ENCODE peak calls at places on chromosomes 11 and 22, in six cellular contexts. A is PC-9; Z is left ventricle myocardium inferior; J is CD8-positive, alpha-beta T cell; U is breast epithelium; S is stomach. H is an unnamed sample. For H3K36me3, the result is how much of the 10 kb centered on the place peaks cover.

GRCh38 chr11:221998-222789 is 13.9 kb downstream of the SIRT3 start:
- DNase-seq in Z (no peak), A (no peak), U (peak), S (no peak), J (no peak), H (no peak)

GRCh38 chr11:63896071-63896470 is 20.9 kb downstream of the RCOR2 start:
- DNase-seq in S (peak), J (no peak), U (no peak), Z (no peak), A (no peak), H (no peak)

GRCh38 chr11:94519478-94520084 is 7.3 kb downstream of the C11orf97 start:
- DNase-seq in Z (no peak), U (no peak), J (no peak), S (no peak), A (no peak), H (no peak)

GRCh38 chr22:46023558-46023981 is 46.6 kb upstream of the WNT7B start:
- DNase-seq in U (peak), A (no peak), S (no peak), Z (peak), J (no peak), H (no peak)

GRCh38 chr11:122367809-122368231 is 251.8 kb upstream of the BLID start:
- DNase-seq in U (no peak), A (no peak), Z (no peak), J (no peak), S (no peak), H (no peak)

GRCh38 chr11:72111803-72112540 is 523 bp downstream of the ANAPC15 start:
- DNase-seq in Z (peak), J (peak), S (peak), U (peak), A (peak), H (peak)

GRCh38 chr11:72684236-72684912 is 10.2 kb upstream of the PDE2A start:
- DNase-seq in S (peak), A (peak), Z (peak), J (no peak), U (peak), H (peak)

GRCh38 chr11:37370817-37371216 is 772.8 kb upstream of the RAG2 start:
- DNase-seq in J (no peak), Z (no peak), U (no peak), A (no peak), S (no peak), H (no peak)

GRCh38 chr11:128701086-128701485 is 7.2 kb downstream of the FLI1 start:
- DNase-seq in J (no peak), A (no peak), U (no peak), Z (no peak), S (no peak), H (no peak)

GRCh38 chr11:65571940-65572339 is 398 bp upstream of the FAM89B start:
- DNase-seq in U (no peak), Z (no peak), A (peak), J (no peak), S (peak), H (no peak)

GRCh38 chr11:127055240-127055639 is 54.7 kb upstream of the KIRREL3 start:
- DNase-seq in Z (no peak), U (no peak), A (no peak), J (no peak), S (no peak), H (no peak)

GRCh38 chr11:94987378-94987777 is 13.9 kb downstream of the KDM4D start:
- DNase-seq in J (no peak), S (no peak), A (no peak), Z (no peak), U (no peak), H (no peak)

GRCh38 chr22:26671317-26672059 is 14.1 kb downstream of the MIAT start:
- DNase-seq in S (peak), J (peak), A (no peak), U (no peak), Z (no peak), H (peak)

GRCh38 chr11:45097721-45098493 is 48.5 kb upstream of the PRDM11 start:
- DNase-seq in U (peak), J (no peak), A (no peak), Z (no peak), S (no peak), H (peak)

GRCh38 chr11:8841899-8842298 is 69.1 kb upstream of the AKIP1 start:
- DNase-seq in A (no peak), S (no peak), Z (no peak), J (no peak), U (no peak), H (no peak)

GRCh38 chr22:36143066-36143815 is 17.3 kb downstream of the APOL3 start:
- DNase-seq in Z (no peak), A (no peak), J (no peak), S (no peak), U (no peak), H (no peak)

GRCh38 chr11:1059759-1060158 is 14.9 kb upstream of the MUC2 start:
- DNase-seq in U (no peak), Z (no peak), A (no peak), S (no peak), J (no peak), H (no peak)

GRCh38 chr11:58652726-58653280 is 30.3 kb downstream of the CNTF start:
- DNase-seq in S (no peak), J (no peak), U (no peak), A (no peak), Z (no peak), H (no peak)

GRCh38 chr11:15692739-15693138 is 578.0 kb downstream of the INSC start:
- DNase-seq in A (no peak), J (no peak), U (no peak), S (no peak), Z (no peak), H (no peak)

GRCh38 chr11:96341237-96342130 is 1.5 kb downstream of the MAML2 start:
- DNase-seq in A (peak), S (peak), U (peak), J (peak), Z (peak), H (peak)

GRCh38 chr11:70029115-70029830 is 48.8 kb upstream of the ANO1 start:
- DNase-seq in Z (no peak), U (no peak), A (no peak), S (no peak), J (no peak), H (no peak)

GRCh38 chr11:80495116-80495515 is 1054.3 kb upstream of the TENM4 start:
- DNase-seq in J (no peak), Z (no peak), A (no peak), U (no peak), S (no peak), H (no peak)

GRCh38 chr22:29503811-29504372 is 23.9 kb downstream of the NEFH start:
- DNase-seq in J (no peak), U (no peak), S (no peak), A (no peak), Z (peak), H (no peak)

GRCh38 chr11:43802509-43802908 is 78.1 kb upstream of the ALKBH3 start:
- DNase-seq in S (no peak), Z (no peak), A (no peak), U (no peak), J (no peak), H (no peak)

GRCh38 chr11:77668760-77669159 is 31.2 kb upstream of the CLNS1A start:
- DNase-seq in Z (no peak), A (no peak), J (no peak), U (no peak), S (no peak), H (no peak)

GRCh38 chr11:77665240-77665965 is 27.8 kb upstream of the CLNS1A start:
- DNase-seq in U (no peak), Z (no peak), J (no peak), S (no peak), A (no peak), H (no peak)

GRCh38 chr11:77672276-77672675 is 34.7 kb upstream of the CLNS1A start:
- DNase-seq in Z (no peak), S (no peak), A (no peak), J (no peak), U (no peak), H (peak)

DNA sequence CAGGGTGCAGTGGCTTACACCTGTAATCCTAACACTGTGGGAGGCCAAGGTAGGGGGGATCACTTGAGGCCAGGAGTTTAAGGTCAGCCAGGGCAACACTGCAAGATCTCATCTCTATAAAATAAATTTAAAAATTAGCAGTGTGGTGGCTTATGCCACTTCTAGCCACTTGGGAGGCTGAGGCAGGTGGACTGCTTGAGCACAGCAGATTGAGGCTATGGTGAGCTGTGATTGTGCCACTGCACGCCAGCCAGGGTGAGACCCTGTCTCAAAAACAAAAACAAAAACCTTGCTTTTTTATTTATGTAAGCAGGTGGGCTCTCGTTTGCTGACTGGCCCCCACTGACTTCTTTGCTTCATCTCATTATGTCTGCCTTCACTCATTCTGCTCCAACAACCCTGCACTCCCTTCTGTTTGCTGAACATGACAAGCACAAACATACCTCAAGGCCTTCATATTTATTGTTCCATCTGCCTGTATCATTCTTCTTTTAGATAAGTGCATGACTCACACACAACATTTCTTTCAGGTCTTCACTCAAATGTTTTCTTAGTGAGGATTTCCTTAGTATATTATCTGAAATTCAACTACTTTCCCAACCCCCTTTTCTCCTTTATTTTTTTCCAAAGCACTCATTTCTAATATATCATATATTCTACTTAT is 32.4 kb upstream of the CLNS1A start:
- DNase-seq in S (no peak), A (no peak), J (no peak), U (no peak), Z (no peak), H (no peak)
- H3K36me3 ChIP-seq in S (half or more), A (half or more), J (under half), U (under half), Z (half or more), H (under half)

GRCh38 chr11:11788067-11788710 is 53.6 kb upstream of the USP47 start:
- DNase-seq in J (no peak), Z (no peak), A (no peak), U (no peak), S (no peak), H (no peak)

GRCh38 chr11:11789735-11790369 is 51.9 kb upstream of the USP47 start:
- DNase-seq in S (no peak), Z (no peak), A (no peak), J (no peak), U (no peak), H (no peak)

GRCh38 chr11:11786234-11786633 is 55.5 kb upstream of the USP47 start:
- DNase-seq in U (no peak), Z (no peak), S (no peak), J (no peak), A (no peak), H (no peak)

GRCh38 chr11:11787305-11788066 is 54.3 kb upstream of the USP47 start:
- DNase-seq in Z (peak), S (peak), J (peak), U (peak), A (peak), H (peak)

GRCh38 chr11:11786771-11787170 is 55.0 kb upstream of the USP47 start:
- DNase-seq in A (no peak), Z (no peak), S (no peak), J (no peak), U (no peak), H (no peak)
- TF ChIP-seq CTCF in A (peak), Z (peak), S (peak), J (no peak), U (peak), H (no peak)

GRCh38 chr22:44461614-44462013 is 36.4 kb downstream of the RTL6 start:
- DNase-seq in U (no peak), J (no peak), A (no peak), S (no peak), Z (no peak), H (no peak)

GRCh38 chr22:44462246-44463015 is 35.6 kb downstream of the RTL6 start:
- DNase-seq in U (no peak), A (no peak), J (no peak), Z (no peak), S (peak), H (no peak)

GRCh38 chr22:44463151-44463550 is 34.9 kb downstream of the RTL6 start:
- DNase-seq in Z (no peak), A (no peak), J (no peak), S (no peak), U (no peak), H (no peak)

GRCh38 chr22:44465563-44465962 is 32.5 kb downstream of the RTL6 start:
- DNase-seq in U (no peak), J (no peak), A (no peak), Z (no peak), S (no peak), H (no peak)

DNA sequence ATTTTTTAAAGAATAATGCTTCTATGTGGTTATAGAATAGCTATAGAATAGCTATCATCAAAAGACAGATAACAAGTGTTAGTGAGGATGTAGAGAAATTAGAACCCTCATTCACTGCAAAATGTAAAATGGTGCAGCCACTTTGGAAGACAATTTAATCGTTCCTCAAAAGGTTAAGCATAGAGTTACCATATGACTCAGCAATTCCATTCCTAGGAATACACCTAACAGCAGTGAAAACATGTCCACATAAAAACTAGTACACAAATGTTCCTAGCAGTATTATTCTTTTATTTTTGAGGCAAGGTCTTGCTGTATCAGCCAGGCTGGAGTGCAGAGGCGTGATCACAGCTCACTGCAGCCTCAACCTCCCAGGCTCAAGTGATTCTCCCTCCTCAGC is 34.0 kb downstream of the RTL6 start:
- DNase-seq in S (no peak), J (no peak), Z (no peak), U (no peak), A (no peak), H (no peak)
- H3K36me3 ChIP-seq in S (under half), J (under half), Z (under half), U (under half), A (under half), H (under half)

GRCh38 chr11:22192289-22192641 is 620 bp upstream of the ANO5 start:
- DNase-seq in Z (peak), S (peak), J (no peak), A (no peak), U (no peak), H (peak)
- TF ChIP-seq CTCF in Z (no peak), S (no peak), J (no peak), A (no peak), U (no peak), H (no peak)

DNA sequence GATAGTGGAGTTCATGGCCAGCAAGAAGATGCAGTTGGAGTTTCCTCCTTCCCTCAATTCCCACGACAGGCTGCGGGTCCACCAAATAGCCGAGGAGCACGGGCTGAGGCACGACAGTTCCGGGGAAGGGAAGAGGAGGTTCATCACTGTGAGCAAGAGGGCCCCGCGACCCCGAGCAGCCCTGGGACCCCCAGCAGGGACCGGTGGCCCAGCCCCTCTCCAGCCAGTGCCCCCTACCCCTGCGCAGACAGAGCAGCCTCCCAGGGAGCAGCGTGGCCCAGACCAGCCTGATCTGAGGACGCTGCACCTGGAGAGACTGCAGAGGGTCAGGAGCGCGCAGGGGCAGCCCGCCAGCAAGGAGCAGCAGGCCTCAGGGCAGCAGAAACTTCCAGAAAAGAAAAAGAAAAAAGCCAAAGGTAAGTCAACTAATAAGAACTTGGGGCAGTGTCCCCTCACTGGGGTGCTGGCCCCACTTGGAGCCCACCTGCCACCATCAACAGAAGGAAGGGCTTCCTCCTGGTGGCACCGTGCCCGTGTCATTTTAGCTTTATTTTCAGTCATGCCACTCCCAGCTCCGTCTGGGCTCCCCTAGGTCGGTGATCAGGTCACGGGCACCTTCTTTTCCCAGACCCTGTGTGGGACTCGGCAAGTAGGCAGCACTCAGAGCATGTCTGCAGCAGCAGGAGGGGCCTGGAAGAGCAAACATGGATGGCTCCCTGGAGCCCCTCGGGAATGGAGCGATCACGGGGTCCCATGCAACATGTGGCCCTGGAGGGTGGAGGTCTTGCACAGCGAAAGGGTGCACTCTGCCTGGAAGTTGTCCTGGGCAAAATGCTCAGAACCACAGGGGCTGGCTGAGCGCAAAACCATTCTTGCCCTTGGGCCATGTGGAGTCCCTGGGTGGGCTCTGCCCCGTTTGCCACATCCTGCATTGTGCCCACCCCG is 33.3 kb downstream of the IGHMBP2 start:
- DNase-seq in A (no peak), U (no peak), S (no peak), J (no peak), Z (no peak), H (no peak)
- H3K36me3 ChIP-seq in A (under half), U (under half), S (half or more), J (under half), Z (half or more), H (under half)

H was measured in mucosa of descending colon.